ENCODE peak calls at places on chromosomes 1 and 21, in ten cellular contexts. M is breast epithelium; C is CD8-positive, alpha-beta memory T cell; V is cardiac muscle cell; R is heart left ventricle; S is body of pancreas; B is Peyer's patch; D is CD4-positive, alpha-beta T cell; Q is psoas muscle; H is transverse colon. F is an unnamed sample.

GRCh38 chr1:12600880-12601633 is 17.0 kb downstream of the DHRS3 start:
- DNase-seq in D (no peak), H (peak; percentile 68), V (peak; percentile 40), Q (peak; percentile 72), B (peak; percentile 38), S (peak; percentile 74), M (no peak), C (peak; percentile 55), R (peak; percentile 52), F (peak; percentile 66)

GRCh38 chr1:33346921-33347649 is 26.2 kb upstream of the A3GALT2 start:
- DNase-seq in R (peak; percentile 83), D (no peak), M (no peak), Q (peak; percentile 74), V (no peak), S (peak; percentile 61), H (peak; percentile 61), C (no peak), B (no peak), F (no peak)

GRCh38 chr1:212621830-212622315 is 13.3 kb downstream of the ATF3 start:
- DNase-seq in B (no peak), D (no peak), C (no peak), M (no peak), R (no peak), Q (no peak), H (no peak), S (no peak), V (no peak), F (no peak)

GRCh38 chr1:88302843-88303486 is 381.1 kb upstream of the PKN2 start:
- DNase-seq in B (no peak), S (peak; percentile 47), D (no peak), R (peak; percentile 16), M (no peak), C (no peak), Q (no peak), H (no peak), V (peak; percentile 64), F (no peak)

GRCh38 chr21:46457801-46458314 is 833 bp upstream of the DIP2A start:
- DNase-seq in M (no peak), Q (peak; percentile 70), B (peak; percentile 25), S (peak; percentile 30), H (peak; percentile 37), D (no peak), R (peak; percentile 44), V (peak; percentile 61), C (no peak), F (peak; percentile 43)

GRCh38 chr1:71944006-71944405 is 338.3 kb downstream of the NEGR1 start:
- DNase-seq in Q (no peak), C (no peak), R (no peak), D (no peak), V (no peak), B (no peak), H (no peak), S (no peak), M (no peak), F (no peak)

GRCh38 chr1:25569599-25570458 is 26.4 kb downstream of the LDLRAP1 start:
- DNase-seq in D (no peak), R (no peak), C (no peak), B (no peak), Q (no peak), H (no peak), S (no peak), V (no peak), M (no peak), F (no peak)

GRCh38 chr1:196088551-196088950 is 519.7 kb downstream of the KCNT2 start:
- DNase-seq in B (no peak), M (no peak), R (no peak), V (no peak), C (no peak), S (no peak), Q (no peak), D (no peak), H (no peak), F (no peak)

GRCh38 chr1:196450143-196450911 is 157.9 kb downstream of the KCNT2 start:
- DNase-seq in Q (no peak), D (no peak), H (no peak), S (no peak), C (no peak), B (no peak), M (no peak), V (no peak), R (no peak), F (no peak)

GRCh38 chr1:20733361-20733975 is 965 bp upstream of the SH2D5 start:
- DNase-seq in C (no peak), Q (no peak), R (no peak), H (no peak), V (no peak), M (peak; percentile 16), S (no peak), D (no peak), B (no peak), F (no peak)

GRCh38 chr1:20735581-20736111 is 3.1 kb upstream of the SH2D5 start:
- DNase-seq in M (peak; percentile 15), B (no peak), Q (no peak), S (no peak), C (no peak), V (no peak), R (no peak), H (no peak), D (no peak), F (no peak)

GRCh38 chr1:20742671-20743070 is 10.2 kb upstream of the SH2D5 start:
- DNase-seq in C (no peak), V (no peak), M (no peak), B (no peak), Q (no peak), R (no peak), D (no peak), S (no peak), H (no peak), F (no peak)

GRCh38 chr1:20739225-20739624 is 6.7 kb upstream of the SH2D5 start:
- DNase-seq in S (no peak), H (no peak), M (no peak), V (no peak), R (no peak), B (no peak), D (no peak), Q (no peak), C (no peak), F (no peak)
- H3K9me3 ChIP-seq in S (no peaks in the 10 kb centered on the region), H (no peaks in the 10 kb centered on the region), M (no peaks in the 10 kb centered on the region), V (no peaks in the 10 kb centered on the region), R (no peaks in the 10 kb centered on the region), B (no peaks in the 10 kb centered on the region), D (no peaks in the 10 kb centered on the region), Q (no peaks in the 10 kb centered on the region), C (no peaks in the 10 kb centered on the region), F (no peaks in the 10 kb centered on the region)

DNA sequence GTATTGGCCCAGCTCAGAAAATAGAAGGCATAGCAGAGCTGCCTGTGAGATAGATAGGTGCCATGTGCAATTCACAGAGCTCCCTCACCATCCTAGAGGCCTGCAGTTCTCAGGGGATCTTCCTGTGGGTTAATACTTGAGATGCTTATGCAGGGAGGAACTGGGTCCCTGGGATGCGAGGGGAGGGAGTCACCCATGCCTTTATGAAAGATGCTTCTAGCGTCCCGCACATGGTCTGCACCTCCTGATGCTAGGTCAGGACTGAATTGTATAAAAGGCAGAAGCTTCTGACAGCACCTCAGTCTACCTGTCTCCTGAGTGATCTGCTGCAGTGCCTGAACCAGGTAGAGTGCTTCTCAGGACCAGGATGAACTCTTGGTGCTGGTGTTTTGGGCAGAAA is at the start of gene LCE5A:
- DNase-seq in M (no peak), C (no peak), V (no peak), B (no peak), S (no peak), D (no peak), H (no peak), Q (no peak), R (no peak), F (no peak)
- H3K9me3 ChIP-seq in M (no peaks in the 10 kb centered on the region), C (no peaks in the 10 kb centered on the region), V (no peaks in the 10 kb centered on the region), B (no peaks in the 10 kb centered on the region), S (no peaks in the 10 kb centered on the region), D (no peaks in the 10 kb centered on the region), H (no peaks in the 10 kb centered on the region), Q (no peaks in the 10 kb centered on the region), R (no peaks in the 10 kb centered on the region), F (no peaks in the 10 kb centered on the region)

GRCh38 chr1:203968728-203969127 is 104.2 kb upstream of the SOX13 start:
- DNase-seq in R (peak; percentile 51), D (no peak), Q (no peak), S (no peak), H (no peak), V (no peak), M (no peak), B (no peak), C (no peak), F (no peak)

GRCh38 chr1:203969846-203970245 is 103.1 kb upstream of the SOX13 start:
- DNase-seq in D (no peak), C (no peak), S (no peak), B (no peak), Q (no peak), V (no peak), M (no peak), R (no peak), H (no peak), F (no peak)
- H3K9me3 ChIP-seq in D (peaks cover 7% of the 10 kb centered on the region), C (no peaks in the 10 kb centered on the region), S (no peaks in the 10 kb centered on the region), B (no peaks in the 10 kb centered on the region), Q (no peaks in the 10 kb centered on the region), V (no peaks in the 10 kb centered on the region), M (peaks cover 7% of the 10 kb centered on the region), R (peaks cover 22% of the 10 kb centered on the region), H (no peaks in the 10 kb centered on the region), F (no peaks in the 10 kb centered on the region)

DNA sequence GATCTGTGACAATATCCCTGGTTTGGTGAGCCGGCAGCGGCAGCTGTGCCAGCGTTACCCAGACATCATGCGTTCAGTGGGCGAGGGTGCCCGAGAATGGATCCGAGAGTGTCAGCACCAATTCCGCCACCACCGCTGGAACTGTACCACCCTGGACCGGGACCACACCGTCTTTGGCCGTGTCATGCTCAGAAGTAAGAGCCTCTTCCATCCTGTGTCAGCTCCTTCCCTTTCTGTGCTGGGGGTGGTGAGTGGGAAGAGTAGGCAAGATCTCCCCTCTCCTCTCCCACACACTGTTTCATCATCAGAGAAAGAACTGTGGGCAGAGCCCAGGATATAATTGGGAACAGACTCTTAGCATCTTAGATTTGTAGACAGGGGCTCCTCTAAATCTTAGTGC is 6.1 kb downstream of the WNT2B start:
- DNase-seq in H (no peak), B (no peak), M (no peak), D (no peak), S (no peak), R (no peak), C (no peak), V (no peak), Q (no peak), F (no peak)
- H3K9me3 ChIP-seq in H (no peaks in the 10 kb centered on the region), B (no peaks in the 10 kb centered on the region), M (no peaks in the 10 kb centered on the region), D (no peaks in the 10 kb centered on the region), S (no peaks in the 10 kb centered on the region), R (no peaks in the 10 kb centered on the region), C (no peaks in the 10 kb centered on the region), V (no peaks in the 10 kb centered on the region), Q (no peaks in the 10 kb centered on the region), F (no peaks in the 10 kb centered on the region)